ENCODE peak calls at places on chromosomes 6 and 20, in ten cellular contexts. G is left ventricle myocardium inferior; W is GM23338; J is lung; O is heart left ventricle; N is CD8-positive, alpha-beta T cell; Q is sigmoid colon; D is H1; S is breast epithelium; T is body of pancreas. Z is an unnamed sample. For H3K4me1, the result is how much of the 10 kb centered on the place peaks cover.

GRCh38 chr6:157158456-157158855 is 164.9 kb downstream of the TMEM242 start:
- DNase-seq in G (no peak), W (no peak), J (no peak), O (no peak), N (no peak), Q (no peak), D (no peak), S (no peak), T (no peak), Z (no peak)

GRCh38 chr6:29722773-29723665 is at the start of gene HLA-F:
- DNase-seq in G (peak), W (peak), J (peak), O (peak), N (peak), Q (peak), D (no peak), S (peak), T (peak), Z (peak)

GRCh38 chr6:28585335-28585734 is 59.7 kb downstream of the GPX5 start:
- DNase-seq in G (no peak), W (no peak), J (no peak), O (no peak), N (no peak), Q (no peak), D (no peak), S (no peak), T (no peak), Z (no peak)

GRCh38 chr6:151160869-151161268 is 78.9 kb upstream of the AKAP12 start:
- DNase-seq in G (no peak), W (peak), J (peak), O (no peak), N (no peak), Q (no peak), D (no peak), S (no peak), T (peak), Z (no peak)

GRCh38 chr20:11338506-11339306 is 579.0 kb upstream of the BTBD3 start:
- DNase-seq in G (no peak), W (no peak), J (no peak), O (no peak), N (no peak), Q (no peak), D (no peak), S (no peak), T (no peak), Z (no peak)

GRCh38 chr20:62364911-62365736 is 2.0 kb downstream of the LAMA5 start:
- DNase-seq in G (peak), W (no peak), J (peak), O (peak), N (no peak), Q (peak), D (no peak), S (no peak), T (peak), Z (peak)

GRCh38 chr20:21100590-21101452 is 5.3 kb downstream of the LINC00237 start:
- DNase-seq in G (no peak), W (peak), J (no peak), O (no peak), N (no peak), Q (no peak), D (peak), S (no peak), T (no peak), Z (no peak)

GRCh38 chr6:26493258-26493657 is 6.8 kb upstream of the BTN1A1 start:
- DNase-seq in G (no peak), W (peak), J (no peak), O (no peak), N (no peak), Q (no peak), D (no peak), S (no peak), T (no peak), Z (no peak)

GRCh38 chr6:24242924-24243323 is 114.9 kb downstream of the DCDC2 start:
- DNase-seq in G (no peak), W (no peak), J (no peak), O (no peak), N (no peak), Q (no peak), D (no peak), S (no peak), T (no peak), Z (no peak)

GRCh38 chr20:17948442-17948841 is 20.2 kb downstream of the SNX5 start:
- DNase-seq in G (no peak), W (no peak), J (no peak), O (no peak), N (no peak), Q (no peak), D (no peak), S (no peak), T (no peak), Z (no peak)

GRCh38 chr20:54004397-54004940 is 65.9 kb downstream of the BCAS1 start:
- DNase-seq in G (no peak), W (no peak), J (no peak), O (no peak), N (no peak), Q (no peak), D (no peak), S (no peak), T (no peak), Z (no peak)

GRCh38 chr20:56111951-56112730 is 106.8 kb upstream of the CBLN4 start:
- DNase-seq in G (no peak), W (no peak), J (no peak), O (no peak), N (no peak), Q (no peak), D (no peak), S (no peak), T (no peak), Z (no peak)

DNA sequence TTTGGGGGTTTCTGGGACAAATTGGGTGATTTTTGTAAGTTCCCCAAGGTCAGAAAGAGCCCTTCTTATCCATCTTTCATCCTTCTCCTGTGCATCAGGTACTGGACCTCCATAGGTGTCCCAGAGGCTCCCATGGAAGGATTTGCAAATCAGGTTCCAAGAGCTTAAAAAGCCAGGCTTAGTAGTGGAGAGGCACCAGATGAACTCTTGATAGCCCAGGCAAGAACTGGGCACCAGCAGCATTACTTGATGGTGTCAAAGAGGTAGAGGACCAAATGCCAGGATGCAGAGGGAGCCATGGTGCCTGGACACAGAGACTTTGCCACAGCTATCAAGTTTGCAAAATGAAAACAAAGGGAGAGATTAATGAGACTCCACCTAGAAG is 20.9 kb upstream of the TRAM2 start:
- DNase-seq in G (no peak), W (no peak), J (no peak), O (no peak), N (no peak), Q (no peak), D (no peak), S (no peak), T (no peak), Z (no peak)
- H3K27ac ChIP-seq in G (peak), W (no peak), J (peak), O (peak), N (no peak), Q (no peak), D (no peak), S (peak), T (no peak), Z (peak)

GRCh38 chr6:169452869-169453186 is 199.2 kb upstream of the THBS2 start:
- DNase-seq in G (no peak), W (no peak), J (no peak), O (no peak), N (no peak), Q (no peak), D (no peak), S (no peak), T (no peak), Z (no peak)

GRCh38 chr6:169455470-169455869 is 201.8 kb upstream of the THBS2 start:
- DNase-seq in G (no peak), W (no peak), J (no peak), O (no peak), N (no peak), Q (no peak), D (no peak), S (no peak), T (no peak), Z (no peak)

GRCh38 chr6:169453221-169453620 is 199.6 kb upstream of the THBS2 start:
- DNase-seq in G (no peak), W (no peak), J (no peak), O (no peak), N (no peak), Q (no peak), D (no peak), S (no peak), T (no peak), Z (no peak)

GRCh38 chr6:169454872-169455204 is 201.2 kb upstream of the THBS2 start:
- DNase-seq in G (no peak), W (no peak), J (no peak), O (no peak), N (no peak), Q (no peak), D (no peak), S (no peak), T (no peak), Z (no peak)

GRCh38 chr6:169454204-169454871 is 200.7 kb upstream of the THBS2 start:
- DNase-seq in G (no peak), W (no peak), J (no peak), O (no peak), N (no peak), Q (peak), D (no peak), S (no peak), T (peak), Z (no peak)
- H3K4me1 ChIP-seq in G (under half), W (under half), J (under half), O (under half), N (under half), Q (under half), D (under half), S (under half), T (under half), Z (under half)

GRCh38 chr6:56689663-56690062 is 47.0 kb upstream of the DST start:
- DNase-seq in G (no peak), W (no peak), J (no peak), O (no peak), N (no peak), Q (no peak), D (no peak), S (no peak), T (no peak), Z (no peak)
- H3K27ac ChIP-seq in G (peak), W (no peak), J (no peak), O (peak), N (no peak), Q (peak), D (no peak), S (peak), T (peak), Z (peak)

DNA sequence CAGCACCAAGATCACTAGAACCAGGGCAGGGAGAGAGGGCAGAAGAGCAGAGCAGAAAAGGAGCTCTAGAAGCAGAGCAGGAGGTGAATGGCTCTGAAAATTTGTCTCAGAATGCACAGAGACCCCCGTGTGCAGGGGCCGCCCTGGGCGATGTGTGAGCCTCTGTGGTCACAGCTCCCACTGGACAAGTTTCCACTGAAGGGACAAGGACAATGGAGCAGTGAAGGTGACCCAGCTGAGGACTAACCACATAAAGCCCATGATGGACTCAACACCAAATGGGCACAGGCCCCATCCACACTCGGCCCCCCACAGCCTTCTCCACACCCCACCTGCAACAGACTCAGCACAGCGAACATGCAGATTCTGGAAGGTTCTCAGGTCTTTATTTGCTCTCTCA is 3.5 kb downstream of the HLA-B start:
- DNase-seq in G (no peak), W (no peak), J (no peak), O (no peak), N (no peak), Q (no peak), D (no peak), S (no peak), T (no peak), Z (no peak)
- H3K4me1 ChIP-seq in G (under half), W (under half), J (under half), O (under half), N (under half), Q (under half), D (under half), S (under half), T (under half), Z (under half)

DNA sequence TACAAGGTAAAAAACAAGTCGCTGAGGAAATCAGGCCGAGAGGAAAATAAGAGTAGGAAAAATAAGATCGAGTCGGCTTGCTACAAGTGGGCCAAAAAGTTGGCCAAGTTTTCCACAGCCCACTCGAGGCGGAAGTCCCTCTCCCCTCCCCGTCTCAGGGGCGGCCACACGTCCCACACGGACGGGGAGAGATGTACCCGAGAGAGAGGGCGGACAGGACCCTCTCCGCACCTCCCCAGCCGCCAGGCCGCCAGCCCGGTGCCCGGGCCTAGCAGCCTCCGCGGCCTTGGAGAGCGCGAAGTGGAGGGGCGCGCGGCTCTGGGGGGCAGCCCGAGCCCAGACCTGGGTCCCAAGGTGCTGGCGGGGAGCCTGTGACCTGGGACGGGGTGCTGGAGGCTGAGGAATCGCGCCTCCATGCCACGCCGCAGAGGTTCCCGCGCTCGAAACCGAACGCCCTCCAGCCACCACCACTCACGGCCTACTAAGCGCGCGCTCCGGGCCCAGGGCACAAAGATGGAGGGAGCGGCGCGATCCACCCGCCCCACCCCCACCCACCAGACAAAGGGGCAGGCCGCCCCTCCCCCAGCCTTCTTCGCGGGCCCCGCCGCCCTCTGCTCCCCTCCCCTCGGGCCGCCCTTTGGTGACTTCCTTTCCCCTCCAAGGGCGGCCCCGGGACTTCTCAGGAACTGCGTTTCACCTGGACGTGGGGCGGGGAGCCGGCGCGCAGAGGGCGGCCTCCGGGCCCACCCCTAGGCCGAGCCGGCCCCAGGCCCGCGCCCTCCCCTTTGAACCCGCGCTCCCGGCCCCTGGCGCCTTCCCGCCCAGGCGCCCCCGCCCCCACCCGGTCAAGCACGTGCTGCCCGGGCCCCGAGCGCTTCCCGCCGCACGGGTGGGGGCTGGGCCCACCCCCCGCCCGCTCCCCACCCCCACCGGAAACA is 1.7 kb upstream of the HMGA1 start:
- DNase-seq in G (no peak), W (peak), J (peak), O (no peak), N (no peak), Q (peak), D (no peak), S (no peak), T (no peak), Z (no peak)
- H3K27ac ChIP-seq in G (peak), W (peak), J (peak), O (peak), N (peak), Q (peak), D (peak), S (peak), T (peak), Z (peak)

GRCh38 chr20:46073024-46073423 is 16.7 kb downstream of the NCOA5 start:
- DNase-seq in G (no peak), W (no peak), J (no peak), O (no peak), N (no peak), Q (no peak), D (no peak), S (no peak), T (no peak), Z (no peak)
- H3K4me1 ChIP-seq in G (under half), W (under half), J (under half), O (under half), N (under half), Q (under half), D (under half), S (under half), T (under half), Z (under half)

GRCh38 chr6:41352907-41353306 is 17.5 kb downstream of the NCR2 start:
- DNase-seq in G (no peak), W (no peak), J (peak), O (no peak), N (no peak), Q (peak), D (no peak), S (no peak), T (no peak), Z (peak)
- H3K27ac ChIP-seq in G (no peak), W (no peak), J (no peak), O (no peak), N (no peak), Q (no peak), D (no peak), S (no peak), T (no peak), Z (no peak)

GRCh38 chr20:24987244-24987643 is 5.3 kb downstream of the APMAP start:
- DNase-seq in G (no peak), W (no peak), J (no peak), O (no peak), N (no peak), Q (no peak), D (no peak), S (no peak), T (no peak), Z (peak)
- H3K4me1 ChIP-seq in G (under half), W (under half), J (under half), O (under half), N (half or more), Q (under half), D (under half), S (under half), T (under half), Z (under half)

GRCh38 chr6:18309046-18309445 is 44.7 kb upstream of the DEK start:
- DNase-seq in G (no peak), W (no peak), J (no peak), O (no peak), N (no peak), Q (no peak), D (no peak), S (no peak), T (no peak), Z (no peak)

GRCh38 chr6:18302561-18303439 is 38.5 kb upstream of the DEK start:
- DNase-seq in G (no peak), W (peak), J (no peak), O (no peak), N (no peak), Q (no peak), D (no peak), S (no peak), T (no peak), Z (no peak)

GRCh38 chr6:18312368-18312767 is 48.0 kb upstream of the DEK start:
- DNase-seq in G (no peak), W (no peak), J (no peak), O (no peak), N (no peak), Q (no peak), D (no peak), S (no peak), T (no peak), Z (no peak)

GRCh38 chr6:18308070-18308735 is 43.9 kb upstream of the DEK start:
- DNase-seq in G (no peak), W (no peak), J (no peak), O (no peak), N (no peak), Q (no peak), D (no peak), S (no peak), T (no peak), Z (no peak)

GRCh38 chr6:18307006-18307405 is 42.7 kb upstream of the DEK start:
- DNase-seq in G (no peak), W (peak), J (no peak), O (no peak), N (no peak), Q (no peak), D (no peak), S (no peak), T (no peak), Z (no peak)
- H3K27ac ChIP-seq in G (no peak), W (peak), J (no peak), O (no peak), N (no peak), Q (no peak), D (no peak), S (no peak), T (no peak), Z (peak)

Z was measured in right atrium auricular region.